ENCODE peak calls at places on chromosomes 5 and 9, in five cellular contexts. One of them, this sample, is unnamed.

GRCh38 chr9:34994429-34995287 is 5.1 kb downstream of the DNAJB5 start:
- DNase-seq in mesothelial cell of epicardium: no peak
- DNase-seq in aorta: no peak
- DNase-seq in iris pigment epithelial cell: peak
- DNase-seq in NCI-H2081: peak
- DNase-seq in this sample: peak

GRCh38 chr5:68047035-68047434 is 168.5 kb upstream of the PIK3R1 start:
- DNase-seq in mesothelial cell of epicardium: no peak
- DNase-seq in aorta: no peak
- DNase-seq in iris pigment epithelial cell: peak
- DNase-seq in NCI-H2081: no peak
- DNase-seq in this sample: no peak

GRCh38 chr5:1405539-1406530 is 39.4 kb downstream of the SLC6A3 start:
- DNase-seq in mesothelial cell of epicardium: no peak
- DNase-seq in aorta: peak
- DNase-seq in iris pigment epithelial cell: no peak
- DNase-seq in NCI-H2081: no peak
- DNase-seq in this sample: no peak

GRCh38 chr9:123399803-123400378 is 43.9 kb downstream of the CRB2 start:
- DNase-seq in mesothelial cell of epicardium: no peak
- DNase-seq in aorta: no peak
- DNase-seq in iris pigment epithelial cell: no peak
- DNase-seq in NCI-H2081: no peak
- DNase-seq in this sample: no peak

GRCh38 chr5:80491296-80491695 is 3.4 kb downstream of the FAM151B start:
- DNase-seq in mesothelial cell of epicardium: no peak
- DNase-seq in aorta: no peak
- DNase-seq in iris pigment epithelial cell: no peak
- DNase-seq in NCI-H2081: no peak
- DNase-seq in this sample: no peak

GRCh38 chr5:14742427-14743010 is 78.0 kb downstream of the OTULIN start:
- DNase-seq in mesothelial cell of epicardium: no peak
- DNase-seq in aorta: no peak
- DNase-seq in iris pigment epithelial cell: no peak
- DNase-seq in NCI-H2081: peak
- DNase-seq in this sample: peak

GRCh38 chr5:33233013-33233463 is 207.7 kb upstream of the TARS1 start:
- DNase-seq in mesothelial cell of epicardium: no peak
- DNase-seq in aorta: no peak
- DNase-seq in iris pigment epithelial cell: no peak
- DNase-seq in NCI-H2081: peak
- DNase-seq in this sample: no peak

GRCh38 chr9:76835571-76836283 is 70.2 kb downstream of the PRUNE2 start:
- DNase-seq in mesothelial cell of epicardium: no peak
- DNase-seq in aorta: no peak
- DNase-seq in iris pigment epithelial cell: peak
- DNase-seq in NCI-H2081: no peak
- DNase-seq in this sample: no peak

GRCh38 chr5:107389130-107389553 is 281.6 kb downstream of the EFNA5 start:
- DNase-seq in mesothelial cell of epicardium: no peak
- DNase-seq in aorta: no peak
- DNase-seq in iris pigment epithelial cell: peak
- DNase-seq in NCI-H2081: peak
- DNase-seq in this sample: peak

GRCh38 chr9:15176821-15177220 is 130.2 kb downstream of the TTC39B start:
- DNase-seq in mesothelial cell of epicardium: no peak
- DNase-seq in aorta: no peak
- DNase-seq in iris pigment epithelial cell: no peak
- DNase-seq in NCI-H2081: no peak
- DNase-seq in this sample: no peak

GRCh38 chr9:91411096-91411771 is 12.4 kb downstream of the NFIL3 start:
- DNase-seq in mesothelial cell of epicardium: no peak
- DNase-seq in aorta: no peak
- DNase-seq in iris pigment epithelial cell: peak
- DNase-seq in NCI-H2081: no peak
- DNase-seq in this sample: no peak

GRCh38 chr5:132190161-132190817 is 37.4 kb downstream of the P4HA2 start:
- DNase-seq in mesothelial cell of epicardium: no peak
- DNase-seq in aorta: no peak
- DNase-seq in iris pigment epithelial cell: peak
- DNase-seq in NCI-H2081: peak
- DNase-seq in this sample: peak

GRCh38 chr5:23139338-23140171 is 286.4 kb upstream of the CDH12 start:
- DNase-seq in mesothelial cell of epicardium: no peak
- DNase-seq in aorta: no peak
- DNase-seq in iris pigment epithelial cell: peak
- DNase-seq in NCI-H2081: peak
- DNase-seq in this sample: no peak

GRCh38 chr9:88897081-88897480 is 94.2 kb upstream of the S1PR3 start:
- DNase-seq in mesothelial cell of epicardium: no peak
- DNase-seq in aorta: no peak
- DNase-seq in iris pigment epithelial cell: no peak
- DNase-seq in NCI-H2081: no peak
- DNase-seq in this sample: no peak

GRCh38 chr5:40578501-40579451 is 100.9 kb upstream of the PTGER4 start:
- DNase-seq in mesothelial cell of epicardium: no peak
- DNase-seq in aorta: no peak
- DNase-seq in iris pigment epithelial cell: peak
- DNase-seq in NCI-H2081: no peak
- DNase-seq in this sample: no peak

GRCh38 chr9:90344013-90344412 is 298.6 kb downstream of the DIRAS2 start:
- DNase-seq in mesothelial cell of epicardium: no peak
- DNase-seq in aorta: no peak
- DNase-seq in iris pigment epithelial cell: peak
- DNase-seq in NCI-H2081: no peak
- DNase-seq in this sample: peak

GRCh38 chr5:156497816-156498215 is 170.9 kb downstream of the SGCD start:
- DNase-seq in mesothelial cell of epicardium: no peak
- DNase-seq in aorta: no peak
- DNase-seq in iris pigment epithelial cell: no peak
- DNase-seq in NCI-H2081: no peak
- DNase-seq in this sample: no peak

GRCh38 chr5:74042559-74043357 is 416.8 kb downstream of the ARHGEF28 start:
- DNase-seq in mesothelial cell of epicardium: no peak
- DNase-seq in aorta: no peak
- DNase-seq in iris pigment epithelial cell: peak
- DNase-seq in NCI-H2081: peak
- DNase-seq in this sample: no peak

This sample was measured in NCI-H146.